ENCODE peak calls at places on chromosome 16, in nine cellular contexts. R is activated B cell treated with CpG ODN at 0.5 μM for 24 hours, C is HCT116, W is RWPE1, D is cardiac fibroblast, Q is adrenal gland, B is breast epithelium, F is fibroblast of lung, X is A549. G is an unnamed sample.

GRCh38 chr16:84786605-84787302 is 33.0 kb upstream of the CRISPLD2 start:
- DNase-seq in R (no peak), C (no peak), W (no peak), D (no peak), Q (no peak), B (no peak), F (no peak), X (no peak), G (no peak)

GRCh38 chr16:80656731-80657150 is 115.9 kb downstream of the DYNLRB2 start:
- DNase-seq in R (no peak), C (no peak), W (no peak), D (no peak), Q (no peak), B (no peak), F (no peak), X (no peak), G (no peak)

GRCh38 chr16:64153718-64154117 is 968.1 kb downstream of the CDH11 start:
- DNase-seq in R (no peak), C (no peak), W (no peak), D (no peak), Q (no peak), B (no peak), F (no peak), X (no peak), G (no peak)

GRCh38 chr16:8474576-8474975 is 115.7 kb downstream of the TMEM114 start:
- DNase-seq in R (no peak), C (no peak), W (no peak), D (no peak), Q (no peak), B (no peak), F (no peak), X (no peak), G (no peak)

GRCh38 chr16:87226926-87227650 is 90.1 kb downstream of the C16orf95 start:
- DNase-seq in R (no peak), C (no peak), W (no peak), D (peak), Q (no peak), B (no peak), F (peak), X (no peak), G (no peak)

GRCh38 chr16:1152123-1152638 is 725 bp upstream of the CACNA1H start:
- DNase-seq in R (peak), C (no peak), W (no peak), D (no peak), Q (no peak), B (no peak), F (no peak), X (peak), G (no peak)

GRCh38 chr16:71537643-71538042 is 11.4 kb downstream of the CHST4 start:
- DNase-seq in R (no peak), C (peak), W (peak), D (peak), Q (peak), B (no peak), F (peak), X (peak), G (no peak)

GRCh38 chr16:30472328-30472942 is at the start of gene ITGAL:
- DNase-seq in R (peak), C (no peak), W (no peak), D (no peak), Q (peak), B (peak), F (no peak), X (no peak), G (no peak)

GRCh38 chr16:73204359-73205152 is 156.6 kb upstream of the ZFHX3 start:
- DNase-seq in R (no peak), C (no peak), W (no peak), D (no peak), Q (no peak), B (no peak), F (no peak), X (no peak), G (no peak)

GRCh38 chr16:81174644-81175324 is 63.7 kb upstream of the BCO1 start:
- DNase-seq in R (no peak), C (no peak), W (no peak), D (peak), Q (no peak), B (no peak), F (no peak), X (peak), G (no peak)

GRCh38 chr16:58022601-58023371 is 2.8 kb upstream of the MMP15 start:
- DNase-seq in R (no peak), C (no peak), W (peak), D (peak), Q (peak), B (peak), F (peak), X (no peak), G (no peak)

GRCh38 chr16:31700530-31701388 is 172.8 kb upstream of the ZNF267 start:
- DNase-seq in R (peak), C (no peak), W (no peak), D (peak), Q (peak), B (peak), F (peak), X (no peak), G (peak)

GRCh38 chr16:1895068-1895467 is 23.1 kb upstream of the MEIOB start:
- DNase-seq in R (no peak), C (no peak), W (no peak), D (no peak), Q (no peak), B (no peak), F (no peak), X (no peak), G (no peak)

GRCh38 chr16:22373662-22374310 is 633 bp downstream of the CDR2 start:
- DNase-seq in R (peak), C (no peak), W (no peak), D (peak), Q (peak), B (peak), F (no peak), X (no peak), G (peak)

GRCh38 chr16:85453701-85454100 is 159.4 kb upstream of the GSE1 start:
- DNase-seq in R (no peak), C (no peak), W (no peak), D (no peak), Q (no peak), B (no peak), F (no peak), X (no peak), G (no peak)

GRCh38 chr16:3065742-3066439 is 451 bp downstream of the IL32 start:
- DNase-seq in R (no peak), C (no peak), W (no peak), D (no peak), Q (no peak), B (no peak), F (no peak), X (no peak), G (no peak)

GRCh38 chr16:66858740-66859396 is 14.7 kb downstream of the CA7 start:
- DNase-seq in R (no peak), C (peak), W (no peak), D (peak), Q (peak), B (peak), F (peak), X (peak), G (no peak)

GRCh38 chr16:57689772-57690558 is 4.6 kb upstream of the DRC7 start:
- DNase-seq in R (peak), C (no peak), W (no peak), D (no peak), Q (no peak), B (no peak), F (no peak), X (no peak), G (no peak)

GRCh38 chr16:19926449-19927390 is 42.1 kb upstream of the GPRC5B start:
- DNase-seq in R (no peak), C (peak), W (peak), D (peak), Q (no peak), B (no peak), F (peak), X (no peak), G (peak)

GRCh38 chr16:11402051-11402744 is 56.9 kb downstream of the RMI2 start:
- DNase-seq in R (no peak), C (no peak), W (no peak), D (no peak), Q (peak), B (no peak), F (no peak), X (no peak), G (no peak)
- TF ChIP-seq CTCF in R (no peak), C (no peak), W (no peak), D (no peak), Q (no peak), B (no peak), F (no peak), X (no peak), G (no peak)

GRCh38 chr16:89972244-89973234 is 24.0 kb downstream of the DEF8 start:
- DNase-seq in R (peak), C (peak), W (peak), D (peak), Q (peak), B (peak), F (peak), X (peak), G (peak)
- TF ChIP-seq CTCF in R (no peak), C (peak), W (no peak), D (no peak), Q (no peak), B (no peak), F (no peak), X (no peak), G (no peak)

DNA sequence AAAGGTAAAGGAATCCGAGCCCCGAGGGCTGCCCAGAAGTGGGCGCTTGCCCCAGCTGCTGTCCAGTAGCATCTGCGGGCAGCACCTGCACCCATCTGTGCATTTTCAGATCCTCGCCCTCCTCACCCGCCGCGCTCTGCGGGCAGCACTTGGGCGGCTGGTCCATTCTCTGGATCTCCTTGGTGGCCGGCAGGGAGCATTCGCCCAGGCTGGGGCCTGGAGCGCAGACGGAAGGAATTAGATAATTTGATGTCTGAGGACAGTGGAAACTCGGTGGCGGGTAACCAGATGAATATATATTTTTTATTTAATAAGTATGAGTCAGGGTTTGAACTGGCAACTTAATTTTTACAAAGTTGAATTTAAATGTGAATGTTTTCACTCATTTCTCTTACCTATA is 88.5 kb downstream of the NPIPB11 start:
- DNase-seq in R (no peak), C (no peak), W (no peak), D (no peak), Q (no peak), B (no peak), F (no peak), X (peak), G (no peak)
- TF ChIP-seq CTCF in R (no peak), C (no peak), W (no peak), D (no peak), Q (no peak), B (no peak), F (peak), X (peak), G (peak)

DNA sequence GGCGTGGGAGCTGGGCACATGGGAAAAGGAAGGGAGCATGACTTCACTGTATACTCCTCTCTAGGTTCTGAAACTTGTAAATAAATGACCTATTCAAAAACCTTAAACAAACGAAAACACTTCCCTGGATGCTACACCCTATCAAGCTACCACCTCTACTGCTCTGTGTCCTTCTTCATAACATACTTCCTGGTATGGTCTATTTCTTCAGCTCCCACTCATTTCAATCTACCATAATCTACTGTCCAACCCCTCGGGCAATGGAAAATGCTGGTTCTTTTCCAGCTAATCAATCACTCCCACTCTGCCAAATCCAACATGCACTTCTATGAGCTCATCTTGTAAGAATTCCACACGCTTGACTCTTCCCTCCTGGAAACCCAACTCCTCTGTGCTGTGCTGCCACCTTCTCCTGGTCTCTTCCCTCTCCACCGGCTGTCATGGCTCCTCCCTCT is 42.4 kb downstream of the AMFR start:
- DNase-seq in R (no peak), C (no peak), W (peak), D (peak), Q (no peak), B (peak), F (no peak), X (peak), G (no peak)
- TF ChIP-seq CTCF in R (no peak), C (no peak), W (no peak), D (no peak), Q (no peak), B (no peak), F (no peak), X (no peak), G (no peak)

DNA sequence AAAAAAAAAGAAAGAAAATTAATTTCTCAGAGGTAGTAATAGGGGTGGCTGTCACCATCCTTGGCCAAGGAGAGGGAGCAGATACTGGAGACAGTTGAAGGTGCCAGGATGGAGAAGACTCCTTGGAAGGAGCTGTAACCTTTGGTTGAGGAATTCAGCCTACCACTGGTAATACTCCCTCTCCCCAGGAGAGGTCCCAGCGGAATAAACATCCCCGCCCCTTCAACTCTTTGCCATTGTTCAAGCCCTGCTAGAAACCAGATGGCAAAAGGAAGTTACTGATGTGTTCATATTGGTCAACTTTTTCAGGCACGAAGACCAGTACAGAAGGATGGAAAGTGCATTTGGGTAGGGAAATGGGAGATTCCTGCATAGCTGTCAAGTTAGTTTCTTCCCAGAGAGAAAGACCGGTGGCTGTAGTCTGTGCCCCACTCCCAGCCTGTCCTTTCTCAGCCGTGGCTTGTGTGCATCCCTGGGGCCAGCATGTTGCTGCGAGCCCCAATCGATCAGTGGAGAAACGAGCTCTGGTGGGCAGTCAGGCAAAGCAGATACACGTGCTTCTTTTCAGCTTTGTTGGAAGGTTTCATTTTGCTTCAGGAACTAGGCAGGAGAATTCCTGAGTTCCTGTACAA is 612.1 kb downstream of the MAF start:
- DNase-seq in R (no peak), C (no peak), W (no peak), D (no peak), Q (no peak), B (no peak), F (no peak), X (peak), G (no peak)
- TF ChIP-seq CTCF in R (no peak), C (no peak), W (no peak), D (no peak), Q (no peak), B (no peak), F (no peak), X (no peak), G (peak)